ENCODE peak calls at places on chromosomes 4 and X, in seven cellular contexts. D is GM12892, T is H1, C is GM12891, X is SK-N-SH, Y is HepG2, U is GM12878. R is an unnamed sample.

GRCh38 chr4:154506253-154506652 is 14.7 kb upstream of the DCHS2 start:
- DNase-seq in U (no peak), Y (peak; percentile 27), D (no peak), X (peak; percentile 12), T (no peak), C (no peak), R (peak; percentile 38)

GRCh38 chrX:40061871-40062524 is 35.8 kb downstream of the BCOR start:
- DNase-seq in D (no peak), Y (no peak), U (no peak), T (no peak), C (no peak), X (no peak), R (no peak)

GRCh38 chrX:138945219-138945618 is 233.7 kb upstream of the FGF13 start:
- DNase-seq in T (no peak), Y (no peak), X (no peak), C (no peak), U (no peak), D (no peak), R (peak; percentile 39)

GRCh38 chr4:74590476-74590875 is 145.5 kb downstream of the AREG start:
- DNase-seq in Y (no peak), U (no peak), T (no peak), X (no peak), C (no peak), D (no peak), R (no peak)

GRCh38 chrX:77087529-77088169 is 359.5 kb upstream of the FGF16 start:
- DNase-seq in X (no peak), C (no peak), Y (peak; percentile 92), U (no peak), T (no peak), D (no peak), R (no peak)

GRCh38 chrX:6701085-6701484 is 166.2 kb upstream of the VCX3A start:
- DNase-seq in D (no peak), U (no peak), T (no peak), Y (no peak), C (no peak), X (peak; percentile 54), R (no peak)

GRCh38 chr4:139666735-139667266 is 1.2 kb downstream of the MGST2 start:
- DNase-seq in X (no peak), Y (peak; percentile 47), U (no peak), C (no peak), D (no peak), T (no peak), R (peak; percentile 45)

GRCh38 chr4:94714761-94715160 is 43.0 kb upstream of the BMPR1B start:
- DNase-seq in U (no peak), D (no peak), Y (no peak), C (no peak), X (no peak), T (no peak), R (no peak)

GRCh38 chr4:83599183-83599582 is 63.3 kb downstream of the GPAT3 start:
- DNase-seq in U (no peak), C (no peak), X (no peak), T (no peak), Y (peak; percentile 27), D (no peak), R (peak; percentile 58)

GRCh38 chr4:56149601-56150000 is 200.9 kb downstream of the CEP135 start:
- DNase-seq in C (no peak), D (no peak), X (no peak), U (no peak), T (no peak), Y (no peak), R (no peak)

GRCh38 chrX:133677123-133678063 is 262.1 kb upstream of the GPC4 start:
- DNase-seq in U (no peak), D (no peak), X (no peak), Y (no peak), C (no peak), T (no peak), R (no peak)

GRCh38 chr4:8706221-8707044 is 113.9 kb downstream of the CPZ start:
- DNase-seq in T (peak; percentile 44), D (no peak), U (no peak), Y (no peak), C (no peak), X (no peak), R (no peak)

GRCh38 chr4:153486281-153487151 is 20.4 kb downstream of the TMEM131L start:
- DNase-seq in Y (peak; percentile 72), U (no peak), T (no peak), X (no peak), D (no peak), C (no peak), R (no peak)

GRCh38 chrX:16444353-16444752 is 205.6 kb upstream of the S100G start:
- DNase-seq in U (no peak), X (no peak), C (no peak), D (no peak), T (no peak), Y (no peak), R (no peak)
- TF ChIP-seq TAF1 in U (no peak), X (no peak), C (no peak), D (no peak), T (no peak), Y (no peak), R (no peak)

DNA sequence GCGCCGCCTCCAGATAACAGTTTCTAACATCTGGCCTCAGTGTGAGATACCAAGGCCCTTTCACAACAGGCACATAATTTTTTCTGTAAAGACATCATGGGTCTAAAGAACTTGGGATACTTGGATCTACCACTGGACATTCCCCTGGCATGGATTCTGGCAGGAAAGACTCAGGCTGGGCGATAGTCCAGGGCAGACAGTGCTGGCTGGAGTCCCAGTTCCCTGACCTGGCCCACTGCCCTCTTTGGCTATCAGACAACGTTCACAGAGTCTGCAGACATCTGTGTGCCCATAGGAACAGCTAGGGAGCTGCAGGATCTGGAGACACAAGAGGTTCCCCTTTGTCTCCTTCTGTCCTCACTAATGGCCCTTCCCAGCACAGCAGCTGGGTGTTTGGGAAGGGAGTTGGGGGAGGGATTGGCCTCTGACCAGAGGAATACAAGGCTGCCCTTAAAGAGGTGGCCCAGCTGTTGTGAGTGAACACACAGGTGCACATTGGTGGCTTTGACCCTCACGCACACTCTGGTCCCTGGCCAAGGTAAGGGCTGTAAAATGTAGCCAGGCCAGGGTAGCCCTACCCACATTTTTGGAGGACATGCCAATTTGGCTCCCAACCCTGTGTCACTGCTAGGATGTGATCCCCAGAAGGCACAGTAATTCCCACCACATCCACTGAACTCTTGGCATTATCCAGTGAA is 72.4 kb downstream of the SOX3 start:
- DNase-seq in Y (no peak), D (no peak), X (no peak), C (no peak), U (no peak), T (no peak), R (no peak)
- TF ChIP-seq TAF1 in Y (no peak), D (no peak), X (no peak), C (no peak), U (no peak), T (no peak), R (no peak)

DNA sequence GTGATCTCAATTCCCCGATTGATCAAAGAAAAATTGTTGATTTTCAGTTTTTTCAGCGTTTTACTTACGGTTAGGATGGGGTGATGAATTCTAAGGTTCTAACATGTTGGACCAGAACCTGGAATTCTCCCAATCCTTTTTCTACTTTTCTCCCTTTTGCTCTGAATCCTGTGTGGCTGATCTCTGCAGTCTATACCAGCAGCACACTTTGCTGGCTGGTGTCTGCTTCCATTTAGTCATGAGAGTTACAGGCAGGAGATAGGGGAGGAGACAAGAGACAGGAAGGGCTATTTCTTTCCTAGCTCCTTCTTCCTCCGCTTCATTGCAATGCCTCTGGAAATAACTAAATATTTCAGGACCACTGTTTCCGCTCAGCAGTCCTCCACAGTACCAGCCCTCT is 623.9 kb downstream of the CENPC start:
- DNase-seq in D (no peak), Y (no peak), U (no peak), X (no peak), T (no peak), C (no peak), R (no peak)
- TF ChIP-seq TAF1 in D (no peak), Y (no peak), U (no peak), X (no peak), T (no peak), C (no peak), R (no peak)

GRCh38 chr4:4866833-4867744 is 7.6 kb downstream of the MSX1 start:
- DNase-seq in X (peak; percentile 78), D (no peak), U (no peak), C (no peak), T (peak; percentile 84), Y (no peak), R (peak; percentile 35)
- TF ChIP-seq TAF1 in X (no peak), D (no peak), U (no peak), C (no peak), T (no peak), Y (no peak), R (no peak)

GRCh38 chr4:68984947-68985346 is 33.3 kb upstream of the UGT2A3 start:
- DNase-seq in X (no peak), Y (no peak), C (no peak), D (no peak), U (no peak), T (no peak), R (no peak)

GRCh38 chr4:68987007-68987406 is 35.4 kb upstream of the UGT2A3 start:
- DNase-seq in D (no peak), X (no peak), C (no peak), Y (no peak), U (peak; percentile 12), T (no peak), R (no peak)

DNA sequence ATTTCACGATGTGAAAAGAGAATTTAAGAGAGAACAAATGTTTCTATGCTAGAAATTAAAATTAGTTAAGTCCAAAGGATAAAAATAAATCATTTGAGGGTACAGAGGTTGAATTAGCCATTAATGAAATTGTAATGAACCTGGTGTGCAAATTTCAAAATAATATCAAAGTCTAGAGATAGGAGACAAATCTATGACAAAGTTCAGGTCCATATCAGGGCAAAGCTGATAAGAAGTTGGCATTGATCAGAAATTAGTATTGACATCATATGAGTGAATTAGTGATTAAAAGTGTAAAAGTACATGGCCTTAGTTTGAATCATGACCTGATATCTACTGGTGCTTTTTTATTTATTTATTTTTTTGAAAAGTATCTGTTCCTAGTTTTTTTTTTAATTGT is 33.8 kb upstream of the UGT2A3 start:
- DNase-seq in D (no peak), T (no peak), Y (no peak), U (no peak), X (no peak), C (no peak), R (no peak)
- TF ChIP-seq TAF1 in D (no peak), T (no peak), Y (no peak), U (no peak), X (no peak), C (no peak), R (no peak)

GRCh38 chrX:153944800-153945150 is 332 bp upstream of the RENBP start:
- DNase-seq in D (no peak), U (no peak), C (no peak), X (no peak), T (no peak), Y (no peak), R (no peak)

GRCh38 chrX:153945956-153946909 is 1.8 kb upstream of the RENBP start:
- DNase-seq in U (no peak), C (no peak), D (no peak), T (no peak), Y (peak; percentile 48), X (no peak), R (no peak)

GRCh38 chrX:153946910-153947769 is 2.7 kb upstream of the RENBP start:
- DNase-seq in T (peak; percentile 77), U (no peak), D (peak; percentile 93), Y (peak; percentile 75), C (no peak), X (peak; percentile 91), R (peak; percentile 90)

GRCh38 chrX:153941331-153942252 is 2.9 kb downstream of the RENBP start:
- DNase-seq in Y (peak; percentile 27), X (no peak), U (no peak), C (no peak), T (no peak), D (no peak), R (no peak)

GRCh38 chrX:153944140-153944799 is at the start of gene RENBP:
- DNase-seq in X (peak; percentile 70), U (no peak), D (no peak), C (no peak), Y (no peak), T (no peak), R (peak; percentile 60)
- TF ChIP-seq TAF1 in X (no peak), U (no peak), D (no peak), C (no peak), Y (no peak), T (no peak), R (no peak)

R was measured in K562.